ENCODE peak calls at places on chromosomes 12 and 14, in ten cellular contexts. One of them, this sample, is unnamed.

GRCh38 chr14:70791971-70792370 is 17.3 kb downstream of the MAP3K9 start:
- DNase-seq in activated T-cell treated with anti-CD3 and anti-CD28 coated beads for 48 hours: no peak
- DNase-seq in uterus: no peak
- DNase-seq in transverse colon: no peak
- DNase-seq in HCEC 1CT: no peak
- DNase-seq in pancreas: no peak
- DNase-seq in mucosa of gallbladder: no peak
- DNase-seq in SK-MEL-5: no peak
- DNase-seq in ACHN: no peak
- DNase-seq in H9: no peak
- DNase-seq in this sample: no peak

GRCh38 chr12:75784591-75784990 is 247.0 kb downstream of the PHLDA1 start:
- DNase-seq in activated T-cell treated with anti-CD3 and anti-CD28 coated beads for 48 hours: no peak
- DNase-seq in pancreas: peak; percentile 75
- DNase-seq in uterus: no peak
- DNase-seq in mucosa of gallbladder: peak; percentile 23
- DNase-seq in HCEC 1CT: no peak
- DNase-seq in transverse colon: peak; percentile 32
- DNase-seq in SK-MEL-5: no peak
- DNase-seq in H9: no peak
- DNase-seq in ACHN: no peak
- DNase-seq in this sample: no peak

GRCh38 chr14:87815121-87815520 is 177.9 kb downstream of the GALC start:
- DNase-seq in activated T-cell treated with anti-CD3 and anti-CD28 coated beads for 48 hours: no peak
- DNase-seq in uterus: no peak
- DNase-seq in transverse colon: no peak
- DNase-seq in H9: no peak
- DNase-seq in ACHN: no peak
- DNase-seq in HCEC 1CT: no peak
- DNase-seq in SK-MEL-5: no peak
- DNase-seq in pancreas: no peak
- DNase-seq in mucosa of gallbladder: no peak
- DNase-seq in this sample: no peak

GRCh38 chr12:26938660-26939185 is 453 bp downstream of the FGFR1OP2 start:
- DNase-seq in pancreas: no peak
- DNase-seq in HCEC 1CT: no peak
- DNase-seq in activated T-cell treated with anti-CD3 and anti-CD28 coated beads for 48 hours: no peak
- DNase-seq in H9: no peak
- DNase-seq in SK-MEL-5: no peak
- DNase-seq in uterus: no peak
- DNase-seq in transverse colon: no peak
- DNase-seq in mucosa of gallbladder: peak; percentile 12
- DNase-seq in ACHN: no peak
- DNase-seq in this sample: no peak

GRCh38 chr14:33584698-33585097 is 366.2 kb downstream of the EGLN3 start:
- DNase-seq in HCEC 1CT: no peak
- DNase-seq in transverse colon: no peak
- DNase-seq in activated T-cell treated with anti-CD3 and anti-CD28 coated beads for 48 hours: no peak
- DNase-seq in ACHN: no peak
- DNase-seq in uterus: no peak
- DNase-seq in pancreas: no peak
- DNase-seq in SK-MEL-5: no peak
- DNase-seq in H9: no peak
- DNase-seq in mucosa of gallbladder: no peak
- DNase-seq in this sample: no peak

GRCh38 chr12:85029456-85029855 is 6.6 kb downstream of the TSPAN19 start:
- DNase-seq in transverse colon: no peak
- DNase-seq in H9: no peak
- DNase-seq in SK-MEL-5: peak; percentile 69
- DNase-seq in HCEC 1CT: peak; percentile 45
- DNase-seq in mucosa of gallbladder: no peak
- DNase-seq in pancreas: no peak
- DNase-seq in activated T-cell treated with anti-CD3 and anti-CD28 coated beads for 48 hours: no peak
- DNase-seq in ACHN: peak; percentile 72
- DNase-seq in uterus: no peak
- DNase-seq in this sample: no peak

GRCh38 chr14:21070083-21070609 is at the start of gene ARHGEF40:
- DNase-seq in mucosa of gallbladder: peak; percentile 57
- DNase-seq in activated T-cell treated with anti-CD3 and anti-CD28 coated beads for 48 hours: no peak
- DNase-seq in uterus: peak; percentile 58
- DNase-seq in transverse colon: peak; percentile 69
- DNase-seq in ACHN: peak; percentile 35
- DNase-seq in H9: peak; percentile 50
- DNase-seq in HCEC 1CT: peak; percentile 40
- DNase-seq in pancreas: peak; percentile 74
- DNase-seq in SK-MEL-5: peak; percentile 15
- DNase-seq in this sample: no peak

GRCh38 chr12:111366075-111366474 is 2.8 kb downstream of the PHETA1 start:
- DNase-seq in ACHN: no peak
- DNase-seq in transverse colon: no peak
- DNase-seq in activated T-cell treated with anti-CD3 and anti-CD28 coated beads for 48 hours: no peak
- DNase-seq in pancreas: no peak
- DNase-seq in H9: no peak
- DNase-seq in mucosa of gallbladder: no peak
- DNase-seq in SK-MEL-5: no peak
- DNase-seq in uterus: no peak
- DNase-seq in HCEC 1CT: no peak
- DNase-seq in this sample: no peak

GRCh38 chr14:93120952-93121834 is 5.5 kb upstream of the ITPK1 start:
- DNase-seq in pancreas: no peak
- DNase-seq in H9: no peak
- DNase-seq in HCEC 1CT: no peak
- DNase-seq in SK-MEL-5: no peak
- DNase-seq in activated T-cell treated with anti-CD3 and anti-CD28 coated beads for 48 hours: no peak
- DNase-seq in uterus: no peak
- DNase-seq in mucosa of gallbladder: no peak
- DNase-seq in ACHN: no peak
- DNase-seq in transverse colon: no peak
- DNase-seq in this sample: no peak

GRCh38 chr12:66279127-66279712 is 23.1 kb upstream of the HELB start:
- DNase-seq in ACHN: peak; percentile 33
- DNase-seq in activated T-cell treated with anti-CD3 and anti-CD28 coated beads for 48 hours: no peak
- DNase-seq in pancreas: no peak
- DNase-seq in transverse colon: no peak
- DNase-seq in mucosa of gallbladder: no peak
- DNase-seq in SK-MEL-5: peak; percentile 68
- DNase-seq in HCEC 1CT: no peak
- DNase-seq in uterus: no peak
- DNase-seq in H9: no peak
- DNase-seq in this sample: no peak

GRCh38 chr14:95255487-95255886 is 64.2 kb downstream of the CLMN start:
- DNase-seq in HCEC 1CT: no peak
- DNase-seq in ACHN: peak; percentile 85
- DNase-seq in activated T-cell treated with anti-CD3 and anti-CD28 coated beads for 48 hours: peak; percentile 10
- DNase-seq in mucosa of gallbladder: peak; percentile 84
- DNase-seq in uterus: peak; percentile 56
- DNase-seq in SK-MEL-5: peak; percentile 95
- DNase-seq in pancreas: peak; percentile 56
- DNase-seq in H9: peak; percentile 93
- DNase-seq in transverse colon: peak; percentile 91
- DNase-seq in this sample: no peak